ENCODE peak calls at places on chromosomes 4 and X, in nine cellular contexts. K is HFFc6, W is thoracic aorta, G is WTC11, R is HFF-Myc, A is spleen, Q is fibroblast of pulmonary artery, H is breast epithelium, C is neural progenitor cell. U is an unnamed sample.

GRCh38 chr4:150402968-150403367 is 179.0 kb upstream of the MAB21L2 start:
- DNase-seq in K (no peak), W (no peak), G (no peak), R (no peak), A (no peak), Q (no peak), H (no peak), C (peak), U (no peak)

GRCh38 chr4:33780952-33781655 is 2463.2 kb downstream of the ARAP2 start:
- DNase-seq in K (peak), W (no peak), G (no peak), R (peak), A (no peak), Q (peak), H (no peak), C (no peak), U (no peak)

GRCh38 chr4:70544279-70544870 is 26.0 kb downstream of the AMTN start:
- DNase-seq in K (peak), W (no peak), G (no peak), R (no peak), A (no peak), Q (peak), H (no peak), C (peak), U (no peak)

GRCh38 chr4:183887351-183887750 is 17.8 kb upstream of the STOX2 start:
- DNase-seq in K (no peak), W (no peak), G (no peak), R (no peak), A (no peak), Q (no peak), H (no peak), C (peak), U (no peak)

GRCh38 chr4:36841583-36842326 is 402.8 kb upstream of the NWD2 start:
- DNase-seq in K (no peak), W (no peak), G (no peak), R (no peak), A (no peak), Q (peak), H (no peak), C (no peak), U (no peak)

GRCh38 chrX:44462851-44463250 is 79.8 kb downstream of the FUNDC1 start:
- DNase-seq in K (peak), W (no peak), G (no peak), R (no peak), A (no peak), Q (peak), H (no peak), C (no peak), U (no peak)

GRCh38 chrX:124842205-124842604 is 477.5 kb upstream of the TEX13C start:
- DNase-seq in K (no peak), W (no peak), G (no peak), R (no peak), A (no peak), Q (no peak), H (no peak), C (no peak), U (no peak)

GRCh38 chr4:55157559-55158277 is 32.3 kb upstream of the KDR start:
- DNase-seq in K (no peak), W (no peak), G (peak), R (no peak), A (no peak), Q (no peak), H (no peak), C (no peak), U (no peak)

GRCh38 chr4:41069268-41069667 is 145.1 kb downstream of the APBB2 start:
- DNase-seq in K (no peak), W (no peak), G (no peak), R (no peak), A (no peak), Q (peak), H (no peak), C (no peak), U (no peak)

GRCh38 chr4:70508801-70509200 is 9.6 kb upstream of the AMTN start:
- DNase-seq in K (no peak), W (no peak), G (no peak), R (no peak), A (no peak), Q (peak), H (no peak), C (no peak), U (no peak)

GRCh38 chr4:153494562-153494961 is 28.4 kb downstream of the TMEM131L start:
- DNase-seq in K (no peak), W (no peak), G (no peak), R (no peak), A (no peak), Q (no peak), H (no peak), C (no peak), U (no peak)

GRCh38 chr4:177554966-177555574 is 112.8 kb upstream of the AGA start:
- DNase-seq in K (peak), W (no peak), G (no peak), R (peak), A (no peak), Q (peak), H (no peak), C (peak), U (peak)

GRCh38 chr4:47835489-47835888 is 2.4 kb downstream of the CORIN start:
- DNase-seq in K (no peak), W (no peak), G (no peak), R (no peak), A (no peak), Q (no peak), H (no peak), C (no peak), U (no peak)

GRCh38 chrX:15349046-15349445 is 13.7 kb upstream of the PIGA start:
- DNase-seq in K (peak), W (no peak), G (no peak), R (no peak), A (no peak), Q (peak), H (no peak), C (peak), U (peak)

GRCh38 chrX:20472148-20472547 is 205.4 kb upstream of the RPS6KA3 start:
- DNase-seq in K (no peak), W (no peak), G (no peak), R (no peak), A (no peak), Q (no peak), H (no peak), C (no peak), U (no peak)

GRCh38 chr4:120948382-120948781 is 25.9 kb upstream of the PRDM5 start:
- DNase-seq in K (no peak), W (no peak), G (no peak), R (no peak), A (no peak), Q (no peak), H (no peak), C (no peak), U (no peak)

GRCh38 chr4:76485450-76485849 is 50.4 kb downstream of the SHROOM3 start:
- DNase-seq in K (no peak), W (no peak), G (no peak), R (no peak), A (no peak), Q (peak), H (no peak), C (peak), U (no peak)

GRCh38 chr4:139556735-139557505 is 901 bp upstream of the SETD7 start:
- DNase-seq in K (no peak), W (peak), G (peak), R (no peak), A (peak), Q (no peak), H (peak), C (peak), U (peak)
- TF ChIP-seq CTCF in K (no peak), W (no peak), G (no peak), R (no peak), A (no peak), Q (no peak), H (no peak), C (peak), U (no peak)

GRCh38 chrX:130625381-130625780 is 223.6 kb downstream of the RBMX2 start:
- DNase-seq in K (no peak), W (no peak), G (no peak), R (no peak), A (no peak), Q (no peak), H (no peak), C (peak), U (peak)

GRCh38 chrX:130631011-130631410 is 229.2 kb downstream of the RBMX2 start:
- DNase-seq in K (no peak), W (no peak), G (no peak), R (no peak), A (no peak), Q (no peak), H (no peak), C (no peak), U (no peak)

GRCh38 chrX:130623508-130623907 is 221.7 kb downstream of the RBMX2 start:
- DNase-seq in K (no peak), W (no peak), G (no peak), R (no peak), A (no peak), Q (no peak), H (no peak), C (no peak), U (no peak)

GRCh38 chrX:130628522-130628921 is 226.7 kb downstream of the RBMX2 start:
- DNase-seq in K (no peak), W (no peak), G (no peak), R (no peak), A (no peak), Q (no peak), H (no peak), C (peak), U (no peak)

DNA sequence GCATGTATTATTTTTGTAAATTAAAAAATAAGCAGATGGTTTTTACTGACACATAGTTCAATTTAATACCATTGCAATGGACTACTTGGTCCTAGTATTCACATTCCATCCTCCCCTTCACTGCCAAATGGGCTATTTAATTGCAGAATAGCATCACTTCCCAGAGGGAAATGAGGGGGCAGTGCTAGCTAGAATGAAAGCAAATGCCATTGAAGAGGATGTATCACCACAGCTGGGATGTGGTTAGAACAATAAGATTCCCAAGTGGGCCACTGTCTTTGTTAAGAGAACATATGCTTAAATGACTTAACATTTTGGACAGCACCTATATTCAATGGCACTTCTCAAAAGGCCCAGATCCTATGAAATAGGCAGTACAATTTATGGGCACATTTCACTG is 224.7 kb downstream of the RBMX2 start:
- DNase-seq in K (no peak), W (no peak), G (no peak), R (no peak), A (no peak), Q (peak), H (no peak), C (no peak), U (no peak)
- TF ChIP-seq CTCF in K (no peak), W (no peak), G (no peak), R (no peak), A (no peak), Q (no peak), H (no peak), C (no peak), U (no peak)

GRCh38 chr4:17111959-17112659 is 213.7 kb upstream of the LDB2 start:
- DNase-seq in K (no peak), W (no peak), G (peak), R (no peak), A (no peak), Q (peak), H (no peak), C (peak), U (peak)
- TF ChIP-seq CTCF in K (peak), W (no peak), G (peak), R (peak), A (peak), Q (peak), H (no peak), C (peak), U (peak)

GRCh38 chr4:146243141-146243882 is 29.0 kb downstream of the REELD1 start:
- DNase-seq in K (peak), W (no peak), G (peak), R (no peak), A (peak), Q (peak), H (no peak), C (peak), U (peak)
- TF ChIP-seq CTCF in K (peak), W (peak), G (peak), R (peak), A (peak), Q (no peak), H (no peak), C (peak), U (peak)

GRCh38 chrX:154091678-154092077 is 5.8 kb downstream of the MECP2 start:
- DNase-seq in K (no peak), W (no peak), G (no peak), R (no peak), A (no peak), Q (no peak), H (no peak), C (peak), U (no peak)

GRCh38 chrX:154093965-154094364 is 3.6 kb downstream of the MECP2 start:
- DNase-seq in K (no peak), W (no peak), G (no peak), R (no peak), A (no peak), Q (no peak), H (no peak), C (no peak), U (no peak)

GRCh38 chrX:154090731-154091130 is 6.8 kb downstream of the MECP2 start:
- DNase-seq in K (no peak), W (no peak), G (no peak), R (no peak), A (no peak), Q (no peak), H (no peak), C (no peak), U (no peak)

GRCh38 chrX:154094833-154095232 is 2.7 kb downstream of the MECP2 start:
- DNase-seq in K (no peak), W (no peak), G (no peak), R (no peak), A (no peak), Q (no peak), H (no peak), C (no peak), U (no peak)

DNA sequence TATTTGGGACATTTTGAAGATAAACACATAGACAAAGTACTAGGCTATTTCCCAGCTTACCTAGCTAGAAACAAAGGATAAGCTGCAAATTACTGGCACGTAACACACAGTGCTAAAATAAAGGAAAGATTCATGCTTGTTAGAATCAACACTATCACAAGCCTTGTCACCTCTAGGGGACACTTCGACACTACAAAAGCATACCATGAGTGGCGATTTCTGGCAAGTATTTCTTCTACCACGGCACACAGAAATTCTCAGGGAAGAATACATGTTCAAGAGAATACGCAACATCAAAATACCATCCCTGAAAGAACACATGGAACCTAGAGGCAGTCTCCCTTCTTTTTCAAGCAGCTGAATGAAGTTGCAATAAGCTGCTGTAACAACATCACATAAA is 5.1 kb downstream of the MECP2 start:
- DNase-seq in K (no peak), W (no peak), G (no peak), R (no peak), A (no peak), Q (no peak), H (no peak), C (no peak), U (no peak)
- TF ChIP-seq CTCF in K (no peak), W (no peak), G (no peak), R (no peak), A (no peak), Q (no peak), H (no peak), C (no peak), U (no peak)